ENCODE peak calls at places on chromosomes 1 and 21, in four cellular contexts. U is CD8-positive, alpha-beta T cell; H is AG04450; S is hepatocyte. F is an unnamed sample.
A peak's percentile ranks its signal among the peaks of the same experiment; 100 is the strongest.

GRCh38 chr21:42238185-42238934 is 19.4 kb downstream of the ABCG1 start:
- DNase-seq in H (no peak), S (no peak), U (peak; percentile 44), F (no peak)

GRCh38 chr1:2541619-2542246 is 11.7 kb upstream of the HES5 start:
- DNase-seq in S (peak; percentile 44), U (no peak), H (no peak), F (no peak)

GRCh38 chr1:145863272-145863671 is 4.4 kb upstream of the PIAS3 start:
- DNase-seq in H (no peak), S (no peak), U (no peak), F (no peak)

GRCh38 chr1:244273845-244274619 is 177.7 kb downstream of the ADSS2 start:
- DNase-seq in S (peak; percentile 54), U (no peak), H (peak; percentile 99), F (no peak)

GRCh38 chr21:42171091-42172053 is 47.6 kb upstream of the ABCG1 start:
- DNase-seq in H (no peak), S (peak; percentile 46), U (no peak), F (no peak)

GRCh38 chr1:147669475-147670318 is 627 bp downstream of the ACP6 start:
- DNase-seq in H (no peak), U (peak; percentile 38), S (peak; percentile 65), F (peak; percentile 37)

GRCh38 chr1:18201997-18202719 is 94.6 kb downstream of the IGSF21 start:
- DNase-seq in H (no peak), S (no peak), U (no peak), F (no peak)

GRCh38 chr1:162919043-162919442 is 58.1 kb upstream of the CCDC190 start:
- DNase-seq in H (no peak), U (no peak), S (no peak), F (no peak)

GRCh38 chr1:208917281-208917680 is 666.2 kb upstream of the CAMK1G start:
- DNase-seq in U (no peak), S (no peak), H (no peak), F (no peak)

GRCh38 chr1:208030320-208031091 is 119.6 kb upstream of the CD34 start:
- DNase-seq in U (no peak), S (no peak), H (no peak), F (no peak)

GRCh38 chr1:116411784-116412479 is 38.9 kb downstream of the ATP1A1 start:
- DNase-seq in S (peak; percentile 73), H (no peak), U (no peak), F (no peak)

GRCh38 chr1:184583837-184584236 is 170.8 kb downstream of the EDEM3 start:
- DNase-seq in S (no peak), U (no peak), H (no peak), F (no peak)

GRCh38 chr1:193355179-193355578 is 168.8 kb upstream of the B3GALT2 start:
- DNase-seq in S (peak; percentile 64), H (no peak), U (no peak), F (no peak)

GRCh38 chr1:17112496-17113236 is 6.6 kb downstream of the PADI2 start:
- DNase-seq in H (no peak), U (no peak), S (no peak), F (no peak)

GRCh38 chr1:30731109-30731805 is 7.9 kb upstream of the MATN1 start:
- DNase-seq in S (no peak), H (no peak), U (no peak), F (no peak)

GRCh38 chr1:208127284-208127683 is 116.9 kb downstream of the PLXNA2 start:
- DNase-seq in U (no peak), H (no peak), S (no peak), F (no peak)

GRCh38 chr1:2141025-2141424 is 53.5 kb downstream of the FAAP20 start:
- DNase-seq in S (no peak), U (no peak), H (no peak), F (no peak)

GRCh38 chr21:26512664-26513063 is 60.4 kb downstream of the CYYR1 start:
- DNase-seq in S (no peak), H (no peak), U (no peak), F (no peak)

GRCh38 chr1:205247130-205247921 is 19.6 kb downstream of the TMCC2 start:
- DNase-seq in U (no peak), S (no peak), H (peak; percentile 46), F (no peak)

GRCh38 chr1:41830711-41831110 is 88.0 kb downstream of the HIVEP3 start:
- DNase-seq in H (no peak), S (no peak), U (no peak), F (no peak)

GRCh38 chr1:185367218-185367617 is 50.2 kb upstream of the IVNS1ABP start:
- DNase-seq in H (no peak), U (no peak), S (no peak), F (no peak)

GRCh38 chr1:118145736-118146135 is 39.3 kb downstream of the SPAG17 start:
- DNase-seq in S (no peak), U (no peak), H (no peak), F (no peak)

GRCh38 chr21:24197956-24198355 is 1409.3 kb downstream of the MRPL39 start:
- DNase-seq in H (no peak), U (no peak), S (no peak), F (no peak)

GRCh38 chr1:66253330-66253921 is 280.5 kb upstream of the SGIP1 start:
- DNase-seq in H (peak; percentile 52), U (no peak), S (peak; percentile 69), F (no peak)

GRCh38 chr1:41533016-41533730 is 48.7 kb upstream of the EDN2 start:
- DNase-seq in S (no peak), H (no peak), U (no peak), F (peak; percentile 6)

GRCh38 chr1:119298687-119299086 is 69.9 kb upstream of the HAO2 start:
- DNase-seq in S (no peak), U (no peak), H (no peak), F (no peak)

GRCh38 chr21:15517394-15517793 is 212.4 kb upstream of the USP25 start:
- DNase-seq in S (no peak), H (no peak), U (no peak), F (no peak)

GRCh38 chr1:159916240-159917051 is 8.9 kb downstream of the TAGLN2 start:
- DNase-seq in U (no peak), S (peak; percentile 80), H (no peak), F (no peak)

GRCh38 chr1:10916311-10916710 is 96.1 kb upstream of the TARDBP start:
- DNase-seq in S (no peak), U (no peak), H (no peak), F (no peak)

GRCh38 chr1:26721669-26722355 is 26.0 kb downstream of the ARID1A start:
- DNase-seq in U (no peak), S (no peak), H (no peak), F (no peak)

GRCh38 chr1:231213831-231214573 is 27.0 kb upstream of the GNPAT start:
- DNase-seq in U (no peak), S (no peak), H (no peak), F (no peak)

GRCh38 chr1:226195144-226195543 is 8.6 kb upstream of the ACBD3 start:
- DNase-seq in S (no peak), H (no peak), U (no peak), F (no peak)

GRCh38 chr1:155978325-155978972 is at the start of gene ARHGEF2:
- DNase-seq in S (peak; percentile 76), U (peak; percentile 84), H (no peak), F (peak; percentile 80)

GRCh38 chr1:228905579-228905978 is 170.3 kb downstream of the RHOU start:
- DNase-seq in S (no peak), H (no peak), U (no peak), F (no peak)

GRCh38 chr21:25313891-25314646 is 293.2 kb downstream of the MRPL39 start:
- DNase-seq in U (no peak), H (peak; percentile 20), S (no peak), F (no peak)

GRCh38 chr21:35360870-35361570 is 311.9 kb upstream of the RUNX1 start:
- DNase-seq in U (no peak), H (no peak), S (no peak), F (no peak)

GRCh38 chr1:41102208-41102607 is 80.7 kb upstream of the SLFNL1 start:
- DNase-seq in S (peak; percentile 72), H (peak; percentile 92), U (no peak), F (no peak)

DNA sequence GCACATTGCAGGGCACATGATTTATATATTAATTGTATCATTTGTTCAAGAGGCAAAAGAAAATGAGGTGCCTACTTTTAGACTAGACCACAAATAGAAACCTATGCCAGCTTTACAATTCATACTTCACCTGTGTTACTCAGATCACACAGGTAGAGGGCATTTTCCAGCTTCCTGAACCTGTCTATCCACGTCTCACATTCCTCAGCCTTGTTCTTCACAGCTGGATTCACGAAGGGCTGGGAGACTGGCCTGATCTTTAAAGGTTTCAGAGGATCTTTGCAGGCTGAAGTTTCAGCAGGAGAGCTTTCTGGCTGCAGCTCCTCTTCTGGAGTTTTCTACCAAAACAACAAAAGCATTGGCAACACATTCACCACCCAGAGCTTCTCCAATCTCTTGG is 70.9 kb upstream of the CYP2J2 start:
- DNase-seq in H (no peak), S (no peak), U (no peak), F (no peak)
- TF ChIP-seq CTCF in H (no peak), S (no peak), U (no peak), F (no peak)

DNA sequence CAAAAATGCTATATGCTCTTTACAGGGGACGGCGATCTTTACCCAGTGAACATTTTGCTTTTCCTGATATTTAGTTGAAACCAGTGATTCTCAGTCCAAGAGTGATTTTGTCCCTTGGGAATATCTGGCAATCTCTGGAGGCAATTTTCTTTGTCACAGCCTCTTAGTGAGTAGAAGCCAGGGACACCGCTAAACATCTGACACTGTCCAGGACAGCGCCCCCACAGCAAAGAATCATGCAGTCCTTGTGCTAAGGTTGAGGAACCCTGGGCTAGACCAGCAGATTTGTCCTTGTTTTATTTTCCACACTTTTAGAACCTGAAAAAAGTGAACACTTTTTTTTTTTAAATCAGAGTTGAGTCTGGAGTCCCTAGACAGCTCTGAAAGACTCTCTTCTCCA is 13.1 kb downstream of the EVA1C start:
- DNase-seq in S (no peak), U (no peak), H (no peak), F (no peak)
- TF ChIP-seq CTCF in S (no peak), U (no peak), H (no peak), F (no peak)

GRCh38 chr1:114153621-114154145 is at the start of gene SYT6:
- DNase-seq in U (no peak), H (no peak), S (peak; percentile 31), F (no peak)
- TF ChIP-seq CTCF in U (no peak), H (no peak), S (peak; percentile 13), F (no peak)

GRCh38 chr1:80656011-80656627 is 1144.6 kb upstream of the ADGRL2 start:
- DNase-seq in H (no peak), U (no peak), S (peak; percentile 71), F (no peak)
- TF ChIP-seq CTCF in H (peak; percentile 53), U (no peak), S (peak; percentile 45), F (no peak)

GRCh38 chr1:13809461-13810159 is 109.6 kb downstream of the PRDM2 start:
- DNase-seq in S (no peak), H (no peak), U (no peak), F (no peak)
- TF ChIP-seq CTCF in S (no peak), H (no peak), U (no peak), F (no peak)

GRCh38 chr1:55035904-55036303 is 3.4 kb upstream of the PCSK9 start:
- DNase-seq in S (no peak), U (no peak), H (no peak), F (no peak)
- TF ChIP-seq CTCF in S (no peak), U (no peak), H (no peak), F (no peak)